ENCODE peak calls at places on chromosomes 16 and 17, in five cellular contexts. D is NCI-H1436 treated with DMSO at 0.1 percent for 48 hours, R is H54, S is mucosa of descending colon, F is anterior cingulate cortex. V is an unnamed sample.
A peak's percentile ranks its signal among the peaks of the same experiment; 100 is the strongest.

GRCh38 chr17:42212382-42212781 is 18.1 kb upstream of the GHDC start:
- DNase-seq in D (no peak), R (no peak), S (no peak), F (no peak), V (peak; percentile 55)

GRCh38 chr16:87648236-87648635 is 45.9 kb downstream of the JPH3 start:
- DNase-seq in D (no peak), R (no peak), S (no peak), F (no peak), V (no peak)

GRCh38 chr17:6639014-6639650 is 1.4 kb downstream of the KIAA0753 start:
- DNase-seq in D (no peak), R (no peak), S (peak; percentile 38), F (no peak), V (no peak)

GRCh38 chr17:53979991-53980390 is 157.3 kb downstream of the KIF2B start:
- DNase-seq in D (no peak), R (no peak), S (no peak), F (no peak), V (no peak)

GRCh38 chr17:3885970-3886369 is 6.9 kb downstream of the CAMKK1 start:
- DNase-seq in D (no peak), R (peak; percentile 89), S (no peak), F (no peak), V (peak; percentile 79)

GRCh38 chr17:8162232-8162996 is at the start of gene VAMP2:
- DNase-seq in D (no peak), R (no peak), S (peak; percentile 89), F (peak; percentile 60), V (peak; percentile 83)

GRCh38 chr17:67994827-67995567 is 1.3 kb downstream of the C17orf58 start:
- DNase-seq in D (no peak), R (peak; percentile 78), S (no peak), F (no peak), V (peak; percentile 65)

GRCh38 chr17:43832976-43833829 is at the start of gene MPP3:
- DNase-seq in D (no peak), R (peak; percentile 92), S (peak; percentile 86), F (no peak), V (peak; percentile 71)

GRCh38 chr16:3266873-3267537 is 10.6 kb upstream of the MEFV start:
- DNase-seq in D (no peak), R (peak; percentile 49), S (no peak), F (no peak), V (peak; percentile 64)

GRCh38 chr17:32927724-32928526 is at the start of gene TMEM98:
- DNase-seq in D (no peak), R (no peak), S (peak; percentile 70), F (no peak), V (peak; percentile 36)

GRCh38 chr17:39114744-39115534 is 36.5 kb downstream of the PLXDC1 start:
- DNase-seq in D (no peak), R (no peak), S (no peak), F (no peak), V (no peak)

GRCh38 chr17:38590988-38591758 is 14.6 kb downstream of the SRCIN1 start:
- DNase-seq in D (peak; percentile 40), R (no peak), S (no peak), F (no peak), V (no peak)

GRCh38 chr17:58587713-58588117 is 73.3 kb upstream of the MTMR4 start:
- DNase-seq in D (no peak), R (peak; percentile 69), S (peak; percentile 53), F (no peak), V (peak; percentile 51)

GRCh38 chr17:9998060-9998459 is 93.0 kb upstream of the RCVRN start:
- DNase-seq in D (no peak), R (no peak), S (no peak), F (no peak), V (no peak)

GRCh38 chr17:49987681-49988441 is 7.2 kb downstream of the DLX3 start:
- DNase-seq in D (no peak), R (peak; percentile 93), S (no peak), F (peak; percentile 11), V (no peak)

GRCh38 chr16:67672739-67673662 is 6.4 kb downstream of the C16orf86 start:
- DNase-seq in D (no peak), R (peak; percentile 82), S (peak; percentile 82), F (no peak), V (peak; percentile 82)

GRCh38 chr17:8921147-8921546 is 44.4 kb downstream of the PIK3R5 start:
- DNase-seq in D (no peak), R (no peak), S (no peak), F (no peak), V (no peak)

GRCh38 chr17:2259769-2260536 is 43.6 kb downstream of the SMG6 start:
- DNase-seq in D (no peak), R (no peak), S (no peak), F (no peak), V (no peak)

GRCh38 chr17:35345926-35346771 is 27.3 kb downstream of the SLFN11 start:
- DNase-seq in D (no peak), R (no peak), S (peak; percentile 49), F (peak; percentile 9), V (peak; percentile 65)

GRCh38 chr17:63442549-63443035 is 3.5 kb downstream of the CYB561 start:
- DNase-seq in D (no peak), R (no peak), S (no peak), F (no peak), V (no peak)

GRCh38 chr17:21376835-21377690 is 906 bp downstream of the KCNJ12 start:
- DNase-seq in D (no peak), R (no peak), S (no peak), F (no peak), V (no peak)

GRCh38 chr17:58575511-58575910 is 61.1 kb upstream of the MTMR4 start:
- DNase-seq in D (no peak), R (peak; percentile 48), S (no peak), F (no peak), V (no peak)

GRCh38 chr16:79519448-79519847 is 81.1 kb downstream of the MAF start:
- DNase-seq in D (no peak), R (no peak), S (peak; percentile 32), F (no peak), V (peak; percentile 44)

GRCh38 chr17:60249517-60249826 is 99.7 kb downstream of the CA4 start:
- DNase-seq in D (no peak), R (no peak), S (no peak), F (no peak), V (no peak)

GRCh38 chr17:81712468-81713003 is 452 bp downstream of the SLC25A10 start:
- DNase-seq in D (no peak), R (peak; percentile 67), S (no peak), F (no peak), V (no peak)

GRCh38 chr16:78461496-78461938 is 362.1 kb downstream of the WWOX start:
- DNase-seq in D (no peak), R (no peak), S (no peak), F (no peak), V (no peak)

GRCh38 chr16:5756969-5757368 is 659.4 kb upstream of the EEF2KMT start:
- DNase-seq in D (no peak), R (no peak), S (no peak), F (no peak), V (no peak)

GRCh38 chr16:6019490-6019991 is 921.9 kb upstream of the EEF2KMT start:
- DNase-seq in D (no peak), R (no peak), S (no peak), F (no peak), V (no peak)

GRCh38 chr16:23403547-23403946 is 49.4 kb downstream of the COG7 start:
- DNase-seq in D (no peak), R (no peak), S (no peak), F (no peak), V (no peak)

GRCh38 chr17:213286-214105 is 32.0 kb upstream of the DOC2B start:
- DNase-seq in D (no peak), R (no peak), S (no peak), F (no peak), V (no peak)

GRCh38 chr16:87945351-87946042 is 5.7 kb upstream of the BANP start:
- DNase-seq in D (peak; percentile 85), R (no peak), S (peak; percentile 76), F (peak; percentile 72), V (peak; percentile 95)

GRCh38 chr17:61235821-61236197 is 163.8 kb upstream of the TBX2 start:
- DNase-seq in D (no peak), R (no peak), S (no peak), F (no peak), V (no peak)

GRCh38 chr16:78916928-78917545 is 683.5 kb downstream of the MAF start:
- DNase-seq in D (no peak), R (no peak), S (no peak), F (no peak), V (no peak)

GRCh38 chr16:5461574-5461973 is 364.0 kb upstream of the EEF2KMT start:
- DNase-seq in D (no peak), R (no peak), S (no peak), F (no peak), V (no peak)

GRCh38 chr17:41687828-41688640 is 651 bp upstream of the EIF1 start:
- DNase-seq in D (peak; percentile 57), R (no peak), S (peak; percentile 71), F (peak; percentile 52), V (peak; percentile 75)

GRCh38 chr17:62869885-62870580 is 61.9 kb upstream of the MARCHF10 start:
- DNase-seq in D (no peak), R (no peak), S (no peak), F (peak; percentile 73), V (no peak)